ENCODE peak calls at places on chromosome 15, in nine cellular contexts. N is NCI-H2081; X is T-helper 2 cell; A is psoas muscle; Q is stimulated activated CD8-positive, alpha-beta memory T cell treated with anti-CD3 and anti-CD28 coated beads, Interleukin-7, amount 100 ng/mL, for 4 hours; P is endothelial cell; W is PC-3; V is RKO; K is amniotic stem cell. Y is an unnamed sample.

GRCh38 chr15:74809951-74810350 is 2.7 kb upstream of the LMAN1L start:
- DNase-seq in N (no peak), X (no peak), A (no peak), Q (no peak), P (no peak), W (peak), V (no peak), K (no peak), Y (no peak)

GRCh38 chr15:69060744-69061143 is 46.2 kb downstream of the NOX5 start:
- DNase-seq in N (no peak), X (no peak), A (no peak), Q (no peak), P (no peak), W (peak), V (no peak), K (no peak), Y (no peak)

GRCh38 chr15:75782926-75783325 is 60.3 kb upstream of the UBE2Q2 start:
- DNase-seq in N (no peak), X (no peak), A (no peak), Q (no peak), P (no peak), W (no peak), V (no peak), K (no peak), Y (no peak)

GRCh38 chr15:55907797-55908196 is 85.6 kb downstream of the NEDD4 start:
- DNase-seq in N (no peak), X (no peak), A (no peak), Q (no peak), P (no peak), W (peak), V (peak), K (peak), Y (no peak)

GRCh38 chr15:74402873-74403589 is 30.7 kb downstream of the SEMA7A start:
- DNase-seq in N (no peak), X (no peak), A (no peak), Q (peak), P (no peak), W (no peak), V (no peak), K (no peak), Y (no peak)

GRCh38 chr15:75631935-75632334 is 6.4 kb upstream of the SNUPN start:
- DNase-seq in N (no peak), X (no peak), A (no peak), Q (no peak), P (no peak), W (no peak), V (no peak), K (no peak), Y (no peak)

GRCh38 chr15:58247803-58248503 is 109.8 kb downstream of the AQP9 start:
- DNase-seq in N (no peak), X (no peak), A (peak), Q (no peak), P (no peak), W (no peak), V (no peak), K (no peak), Y (no peak)

GRCh38 chr15:63013052-63013808 is 29.3 kb upstream of the TPM1 start:
- DNase-seq in N (no peak), X (no peak), A (peak), Q (no peak), P (no peak), W (peak), V (peak), K (peak), Y (no peak)

GRCh38 chr15:86300371-86301106 is 220.9 kb downstream of the AGBL1 start:
- DNase-seq in N (no peak), X (no peak), A (no peak), Q (no peak), P (no peak), W (peak), V (no peak), K (no peak), Y (no peak)

GRCh38 chr15:49242820-49243219 is 72.8 kb downstream of the GALK2 start:
- DNase-seq in N (no peak), X (no peak), A (peak), Q (no peak), P (no peak), W (no peak), V (no peak), K (peak), Y (no peak)

GRCh38 chr15:52423852-52424251 is 104.8 kb downstream of the MYO5A start:
- DNase-seq in N (no peak), X (no peak), A (no peak), Q (no peak), P (no peak), W (no peak), V (no peak), K (no peak), Y (no peak)

GRCh38 chr15:78302579-78302978 is 3.2 kb upstream of the SKIC8 start:
- DNase-seq in N (no peak), X (no peak), A (no peak), Q (no peak), P (no peak), W (peak), V (peak), K (no peak), Y (no peak)

GRCh38 chr15:86483936-86484335 is 404.3 kb downstream of the AGBL1 start:
- DNase-seq in N (no peak), X (no peak), A (no peak), Q (no peak), P (no peak), W (no peak), V (no peak), K (no peak), Y (no peak)

GRCh38 chr15:29656636-29657475 is 165.4 kb downstream of the TJP1 start:
- DNase-seq in N (no peak), X (no peak), A (no peak), Q (no peak), P (peak), W (no peak), V (no peak), K (no peak), Y (no peak)

GRCh38 chr15:96342611-96343528 is 12.4 kb downstream of the NR2F2 start:
- DNase-seq in N (no peak), X (no peak), A (no peak), Q (no peak), P (peak), W (no peak), V (no peak), K (no peak), Y (no peak)

GRCh38 chr15:92803852-92804609 is 96.1 kb upstream of the CHD2 start:
- DNase-seq in N (no peak), X (no peak), A (peak), Q (peak), P (no peak), W (peak), V (peak), K (peak), Y (no peak)

GRCh38 chr15:98650871-98651481 is 2.6 kb downstream of the IGF1R start:
- DNase-seq in N (no peak), X (no peak), A (no peak), Q (peak), P (no peak), W (peak), V (no peak), K (no peak), Y (no peak)

GRCh38 chr15:40238481-40238926 is 359 bp upstream of the PAK6 start:
- DNase-seq in N (no peak), X (no peak), A (no peak), Q (no peak), P (no peak), W (no peak), V (no peak), K (no peak), Y (no peak)

GRCh38 chr15:47484119-47484518 is 233.2 kb upstream of the SEMA6D start:
- DNase-seq in N (peak), X (no peak), A (no peak), Q (no peak), P (peak), W (no peak), V (no peak), K (no peak), Y (no peak)

GRCh38 chr15:75809986-75810750 is 33.1 kb upstream of the UBE2Q2 start:
- DNase-seq in N (peak), X (no peak), A (no peak), Q (no peak), P (no peak), W (peak), V (peak), K (no peak), Y (no peak)

GRCh38 chr15:74343127-74343796 is 24.2 kb downstream of the CYP11A1 start:
- DNase-seq in N (no peak), X (no peak), A (no peak), Q (no peak), P (no peak), W (no peak), V (no peak), K (no peak), Y (no peak)

GRCh38 chr15:89948796-89949195 is 36.0 kb upstream of the ARPIN start:
- DNase-seq in N (no peak), X (no peak), A (no peak), Q (no peak), P (no peak), W (no peak), V (no peak), K (no peak), Y (no peak)

GRCh38 chr15:47741082-47741481 is 23.8 kb downstream of the SEMA6D start:
- DNase-seq in N (peak), X (no peak), A (no peak), Q (no peak), P (no peak), W (no peak), V (no peak), K (no peak), Y (no peak)

GRCh38 chr15:25772500-25772899 is 90.6 kb downstream of the ATP10A start:
- DNase-seq in N (no peak), X (no peak), A (no peak), Q (no peak), P (no peak), W (no peak), V (no peak), K (no peak), Y (no peak)

GRCh38 chr15:82129769-82130168 is 84.0 kb upstream of the MEX3B start:
- DNase-seq in N (peak), X (no peak), A (no peak), Q (no peak), P (no peak), W (peak), V (no peak), K (no peak), Y (no peak)

GRCh38 chr15:73335471-73335870 is 33.3 kb downstream of the HCN4 start:
- DNase-seq in N (no peak), X (no peak), A (no peak), Q (no peak), P (no peak), W (no peak), V (no peak), K (no peak), Y (no peak)

GRCh38 chr15:96285306-96285705 is 45.2 kb upstream of the NR2F2 start:
- DNase-seq in N (no peak), X (no peak), A (peak), Q (no peak), P (no peak), W (no peak), V (no peak), K (peak), Y (no peak)

GRCh38 chr15:44286814-44287555 is 1.5 kb upstream of the GOLM2 start:
- DNase-seq in N (no peak), X (no peak), A (no peak), Q (no peak), P (no peak), W (peak), V (peak), K (no peak), Y (no peak)

GRCh38 chr15:90594297-90594696 is 64.6 kb downstream of the CRTC3 start:
- DNase-seq in N (peak), X (peak), A (peak), Q (peak), P (no peak), W (peak), V (no peak), K (no peak), Y (peak)

GRCh38 chr15:47801522-47801921 is 84.2 kb downstream of the SEMA6D start:
- DNase-seq in N (peak), X (no peak), A (no peak), Q (no peak), P (no peak), W (no peak), V (no peak), K (no peak), Y (no peak)

GRCh38 chr15:67783303-67783702 is 42.0 kb upstream of the SKOR1 start:
- DNase-seq in N (no peak), X (peak), A (no peak), Q (peak), P (no peak), W (no peak), V (no peak), K (no peak), Y (peak)

GRCh38 chr15:30046414-30046813 is 36.3 kb upstream of the GOLGA8J start:
- DNase-seq in N (no peak), X (no peak), A (no peak), Q (no peak), P (no peak), W (no peak), V (no peak), K (no peak), Y (no peak)

GRCh38 chr15:99408236-99409096 is 157.2 kb downstream of the LRRC28 start:
- DNase-seq in N (no peak), X (no peak), A (no peak), Q (no peak), P (no peak), W (no peak), V (no peak), K (no peak), Y (no peak)

GRCh38 chr15:31371520-31372240 is 45.0 kb downstream of the KLF13 start:
- DNase-seq in N (no peak), X (no peak), A (no peak), Q (no peak), P (no peak), W (no peak), V (no peak), K (no peak), Y (no peak)

GRCh38 chr15:41894791-41895463 is 1.1 kb upstream of the SPTBN5 start:
- DNase-seq in N (peak), X (peak), A (peak), Q (peak), P (no peak), W (peak), V (peak), K (no peak), Y (peak)

GRCh38 chr15:94229591-94230365 is 1.6 kb upstream of the MCTP2 start:
- DNase-seq in N (no peak), X (no peak), A (no peak), Q (peak), P (no peak), W (peak), V (peak), K (no peak), Y (peak)

GRCh38 chr15:68285243-68285980 is 7.9 kb downstream of the FEM1B start:
- DNase-seq in N (peak), X (no peak), A (no peak), Q (no peak), P (no peak), W (no peak), V (no peak), K (no peak), Y (no peak)

GRCh38 chr15:56616551-56616950 is 116.8 kb downstream of the ZNF280D start:
- DNase-seq in N (peak), X (no peak), A (no peak), Q (no peak), P (no peak), W (no peak), V (no peak), K (no peak), Y (no peak)

GRCh38 chr15:57472861-57473260 is 96.6 kb downstream of the CGNL1 start:
- DNase-seq in N (no peak), X (no peak), A (no peak), Q (no peak), P (no peak), W (no peak), V (no peak), K (no peak), Y (no peak)